ENCODE peak calls at places on chromosomes 2 and 18, in five cellular contexts. X, T, P, Z and B are unnamed samples.

GRCh38 chr2:34836361-34836760 is 1237.3 kb upstream of the FAM98A start:
- DNase-seq in X (no peak), T (no peak), P (no peak), Z (no peak), B (no peak)

GRCh38 chr18:58213445-58213844 is 169.4 kb downstream of the NEDD4L start:
- DNase-seq in X (no peak), T (no peak), P (peak; percentile 95), Z (peak; percentile 93), B (no peak)

GRCh38 chr2:175205523-175205922 is 24.0 kb upstream of the ATP5MC3 start:
- DNase-seq in X (no peak), T (no peak), P (peak; percentile 26), Z (peak; percentile 41), B (no peak)

GRCh38 chr18:10705291-10705690 is 179.5 kb downstream of the NAPG start:
- DNase-seq in X (no peak), T (no peak), P (no peak), Z (no peak), B (no peak)

GRCh38 chr2:208033701-208034502 is 8.6 kb upstream of the PLEKHM3 start:
- DNase-seq in X (peak; percentile 63), T (no peak), P (peak; percentile 23), Z (peak; percentile 24), B (peak; percentile 80)

GRCh38 chr2:44663471-44664073 is 277.9 kb upstream of the SIX3 start:
- DNase-seq in X (no peak), T (no peak), P (no peak), Z (no peak), B (no peak)

GRCh38 chr2:164896634-164897033 is 55.0 kb upstream of the COBLL1 start:
- DNase-seq in X (no peak), T (no peak), P (peak; percentile 76), Z (peak; percentile 82), B (peak; percentile 51)

GRCh38 chr2:148876589-148877402 is 1.8 kb downstream of the KIF5C start:
- DNase-seq in X (peak; percentile 92), T (peak; percentile 90), P (no peak), Z (no peak), B (peak; percentile 98)

GRCh38 chr18:13375302-13376255 is 157.0 kb downstream of the LDLRAD4 start:
- DNase-seq in X (no peak), T (no peak), P (peak; percentile 72), Z (peak; percentile 91), B (peak; percentile 73)

GRCh38 chr2:29698216-29698615 is 223.2 kb downstream of the ALK start:
- DNase-seq in X (peak; percentile 10), T (no peak), P (no peak), Z (no peak), B (no peak)

GRCh38 chr2:121185111-121185510 is 99.9 kb downstream of the TFCP2L1 start:
- DNase-seq in X (no peak), T (no peak), P (no peak), Z (no peak), B (no peak)

GRCh38 chr2:31999438-31999837 is 11.4 kb downstream of the MEMO1 start:
- DNase-seq in X (no peak), T (no peak), P (no peak), Z (no peak), B (no peak)

GRCh38 chr18:76621184-76621583 is 126.1 kb upstream of the ZNF516 start:
- DNase-seq in X (no peak), T (no peak), P (peak; percentile 78), Z (peak; percentile 38), B (peak; percentile 7)

GRCh38 chr18:28087173-28087563 is 89.8 kb downstream of the CDH2 start:
- DNase-seq in X (no peak), T (peak; percentile 33), P (no peak), Z (no peak), B (no peak)

GRCh38 chr2:171210216-171210863 is 49.6 kb upstream of the TLK1 start:
- DNase-seq in X (no peak), T (no peak), P (no peak), Z (no peak), B (no peak)

GRCh38 chr2:68605939-68606338 is 37.4 kb upstream of the PROKR1 start:
- DNase-seq in X (no peak), T (no peak), P (no peak), Z (no peak), B (no peak)

GRCh38 chr2:122108186-122108585 is 352.7 kb downstream of the TSN start:
- DNase-seq in X (no peak), T (no peak), P (no peak), Z (no peak), B (peak; percentile 71)

GRCh38 chr18:67476585-67476984 is 39.9 kb downstream of the DSEL start:
- DNase-seq in X (no peak), T (no peak), P (peak; percentile 28), Z (peak; percentile 27), B (no peak)

GRCh38 chr18:63319383-63320040 is at the start of gene BCL2:
- DNase-seq in X (peak; percentile 42), T (no peak), P (peak; percentile 50), Z (peak; percentile 24), B (peak; percentile 44)

GRCh38 chr2:113851640-113852039 is 38.2 kb upstream of the ACTR3 start:
- DNase-seq in X (no peak), T (no peak), P (peak; percentile 12), Z (peak; percentile 49), B (no peak)

GRCh38 chr18:51522821-51523220 is 325.3 kb upstream of the MEX3C start:
- DNase-seq in X (no peak), T (no peak), P (no peak), Z (no peak), B (peak; percentile 48)

GRCh38 chr2:20514596-20515269 is 67.9 kb downstream of the RHOB start:
- DNase-seq in X (peak; percentile 33), T (no peak), P (peak; percentile 97), Z (peak; percentile 98), B (peak; percentile 86)

GRCh38 chr18:29361843-29362242 is 1184.9 kb upstream of the CDH2 start:
- DNase-seq in X (peak; percentile 86), T (no peak), P (no peak), Z (no peak), B (peak; percentile 68)

GRCh38 chr2:120747281-120747680 is 11.6 kb downstream of the GLI2 start:
- DNase-seq in X (peak; percentile 20), T (no peak), P (no peak), Z (no peak), B (no peak)

GRCh38 chr2:202337706-202338346 is 38.3 kb upstream of the BMPR2 start:
- DNase-seq in X (no peak), T (no peak), P (no peak), Z (no peak), B (peak; percentile 81)

GRCh38 chr2:71536311-71536710 is 83.0 kb downstream of the DYSF start:
- DNase-seq in X (peak; percentile 20), T (no peak), P (no peak), Z (no peak), B (no peak)

GRCh38 chr2:127585270-127585807 is 49.9 kb downstream of the MYO7B start:
- DNase-seq in X (no peak), T (no peak), P (no peak), Z (no peak), B (no peak)

GRCh38 chr2:237574894-237575868 is 8.8 kb downstream of the PRLH start:
- DNase-seq in X (no peak), T (no peak), P (no peak), Z (no peak), B (peak; percentile 48)

GRCh38 chr18:9741821-9742541 is 33.9 kb downstream of the RAB31 start:
- DNase-seq in X (peak; percentile 81), T (no peak), P (peak; percentile 85), Z (no peak), B (peak; percentile 91)

GRCh38 chr2:113173563-113174368 is at the start of gene PSD4:
- DNase-seq in X (no peak), T (no peak), P (no peak), Z (no peak), B (peak; percentile 79)

GRCh38 chr2:112634153-112634873 is 11.4 kb upstream of the SLC20A1 start:
- DNase-seq in X (no peak), T (no peak), P (no peak), Z (no peak), B (no peak)

GRCh38 chr2:237097911-237098702 is 12.4 kb downstream of the COPS8 start:
- DNase-seq in X (no peak), T (no peak), P (peak; percentile 95), Z (peak; percentile 95), B (no peak)

GRCh38 chr2:231687961-231688360 is 20.4 kb upstream of the PTMA start:
- DNase-seq in X (no peak), T (no peak), P (no peak), Z (no peak), B (no peak)
- H2BK5ac ChIP-seq in X (no peak overlapping the region), T (peak overlapping the region; percentile 83), P (no peak overlapping the region), Z (no peak overlapping the region), B (no peak overlapping the region)

DNA sequence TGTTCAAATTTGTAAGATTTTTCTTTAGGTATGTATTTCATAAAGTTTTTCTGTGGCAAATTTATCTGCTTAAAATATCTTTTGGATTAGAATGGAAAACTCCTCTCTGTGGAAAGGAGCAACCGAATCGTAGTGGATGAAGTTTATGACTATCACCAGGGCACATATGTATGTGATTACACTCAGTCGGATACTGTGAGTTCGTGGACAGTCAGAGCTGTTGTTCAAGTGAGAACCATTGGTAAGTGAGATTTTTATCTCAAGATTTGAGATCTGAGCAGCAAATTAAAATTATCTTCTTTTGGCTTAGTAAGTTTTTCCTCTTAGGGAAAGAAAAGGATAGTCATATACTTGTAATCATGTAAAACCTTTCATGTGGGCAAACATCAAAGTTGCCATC is 14.2 kb downstream of the IL18RAP start:
- DNase-seq in X (no peak), T (no peak), P (no peak), Z (no peak), B (no peak)
- H2BK5ac ChIP-seq in X (no peak overlapping the region), T (no peak overlapping the region), P (no peak overlapping the region), Z (no peak overlapping the region), B (no peak overlapping the region)

GRCh38 chr18:65937180-65937579 is 186.4 kb downstream of the CDH7 start:
- DNase-seq in X (no peak), T (no peak), P (no peak), Z (no peak), B (no peak)

GRCh38 chr18:65938592-65939372 is 188.0 kb downstream of the CDH7 start:
- DNase-seq in X (peak; percentile 77), T (no peak), P (peak; percentile 18), Z (no peak), B (peak; percentile 89)

GRCh38 chr18:65936678-65937077 is 185.9 kb downstream of the CDH7 start:
- DNase-seq in X (no peak), T (no peak), P (no peak), Z (no peak), B (no peak)

GRCh38 chr18:65934874-65935273 is 184.1 kb downstream of the CDH7 start:
- DNase-seq in X (no peak), T (no peak), P (no peak), Z (no peak), B (no peak)
- H2BK5ac ChIP-seq in X (no peak overlapping the region), T (no peak overlapping the region), P (no peak overlapping the region), Z (no peak overlapping the region), B (no peak overlapping the region)

GRCh38 chr2:24304098-24304497 is 56.2 kb downstream of the ITSN2 start:
- DNase-seq in X (no peak), T (no peak), P (peak; percentile 54), Z (peak; percentile 97), B (no peak)

GRCh38 chr2:24304621-24305020 is 55.7 kb downstream of the ITSN2 start:
- DNase-seq in X (no peak), T (no peak), P (no peak), Z (peak; percentile 54), B (no peak)

GRCh38 chr2:24307961-24308360 is 52.4 kb downstream of the ITSN2 start:
- DNase-seq in X (no peak), T (no peak), P (no peak), Z (peak; percentile 39), B (no peak)
- H2BK5ac ChIP-seq in X (no peak overlapping the region), T (no peak overlapping the region), P (no peak overlapping the region), Z (no peak overlapping the region), B (no peak overlapping the region)